ENCODE peak calls at places on chromosome 19, in ten cellular contexts. F, W, M, S, P, L, X, R, T and U are unnamed samples.

GRCh38 chr19:29526730-29527499 is 1.1 kb downstream of the VSTM2B start:
- DNase-seq in F (no peak), W (no peak), M (no peak), S (no peak), P (no peak), L (no peak), X (no peak), R (no peak), T (no peak), U (no peak)

GRCh38 chr19:31262673-31263308 is 86.4 kb downstream of the TSHZ3 start:
- DNase-seq in F (peak), W (no peak), M (no peak), S (no peak), P (no peak), L (no peak), X (no peak), R (no peak), T (no peak), U (no peak)

GRCh38 chr19:12833418-12833746 is 997 bp downstream of the RTBDN start:
- DNase-seq in F (no peak), W (no peak), M (no peak), S (no peak), P (no peak), L (no peak), X (no peak), R (no peak), T (no peak), U (no peak)

GRCh38 chr19:33404506-33404905 is 31.0 kb downstream of the CEBPG start:
- DNase-seq in F (no peak), W (no peak), M (no peak), S (peak), P (no peak), L (no peak), X (no peak), R (no peak), T (no peak), U (no peak)

GRCh38 chr19:53109527-53109926 is 6.3 kb upstream of the ZNF160 start:
- DNase-seq in F (no peak), W (no peak), M (no peak), S (no peak), P (no peak), L (no peak), X (no peak), R (no peak), T (no peak), U (no peak)

GRCh38 chr19:36771275-36772231 is 1.1 kb downstream of the ZNF850 start:
- DNase-seq in F (peak), W (peak), M (no peak), S (peak), P (no peak), L (no peak), X (no peak), R (peak), T (peak), U (peak)

GRCh38 chr19:18172331-18173053 is 1.1 kb upstream of the IFI30 start:
- DNase-seq in F (no peak), W (no peak), M (no peak), S (no peak), P (no peak), L (no peak), X (no peak), R (no peak), T (no peak), U (no peak)

GRCh38 chr19:3721131-3721899 is 13.1 kb downstream of the TJP3 start:
- DNase-seq in F (peak), W (peak), M (peak), S (peak), P (no peak), L (peak), X (peak), R (peak), T (no peak), U (peak)

GRCh38 chr19:48644839-48645651 is 942 bp downstream of the CA11 start:
- DNase-seq in F (peak), W (no peak), M (peak), S (peak), P (peak), L (peak), X (peak), R (peak), T (no peak), U (peak)

GRCh38 chr19:3868770-3869456 is at the start of gene ZFR2:
- DNase-seq in F (no peak), W (no peak), M (no peak), S (no peak), P (no peak), L (no peak), X (peak), R (no peak), T (peak), U (no peak)